ENCODE peak calls at places on chromosomes 1 and 21, in seven cellular contexts. One of them, this sample, is unnamed.

GRCh38 chr1:26482921-26483320 is 10.7 kb downstream of the HMGN2 start:
- DNase-seq in mucosa of descending colon: no peak
- DNase-seq in aorta: no peak
- DNase-seq in H9: no peak
- DNase-seq in anterior cingulate cortex: no peak
- DNase-seq in Daoy: no peak
- DNase-seq in DMS153: no peak
- DNase-seq in this sample: peak; percentile 61

GRCh38 chr1:67190410-67190809 is 24.2 kb downstream of the IL23R start:
- DNase-seq in DMS153: no peak
- DNase-seq in anterior cingulate cortex: no peak
- DNase-seq in aorta: no peak
- DNase-seq in Daoy: no peak
- DNase-seq in mucosa of descending colon: no peak
- DNase-seq in H9: no peak
- DNase-seq in this sample: no peak

GRCh38 chr1:10857689-10858088 is 61.2 kb upstream of the CASZ1 start:
- DNase-seq in DMS153: no peak
- DNase-seq in aorta: no peak
- DNase-seq in H9: no peak
- DNase-seq in anterior cingulate cortex: no peak
- DNase-seq in mucosa of descending colon: no peak
- DNase-seq in Daoy: no peak
- DNase-seq in this sample: no peak

GRCh38 chr21:38350681-38351080 is 93.9 kb downstream of the KCNJ15 start:
- DNase-seq in DMS153: no peak
- DNase-seq in anterior cingulate cortex: no peak
- DNase-seq in Daoy: peak; percentile 35
- DNase-seq in mucosa of descending colon: no peak
- DNase-seq in aorta: no peak
- DNase-seq in H9: no peak
- DNase-seq in this sample: no peak

GRCh38 chr1:44040418-44040817 is 9.2 kb upstream of the SLC6A9 start:
- DNase-seq in DMS153: no peak
- DNase-seq in aorta: no peak
- DNase-seq in H9: no peak
- DNase-seq in anterior cingulate cortex: no peak
- DNase-seq in mucosa of descending colon: no peak
- DNase-seq in Daoy: no peak
- DNase-seq in this sample: no peak

GRCh38 chr1:169941982-169942830 is 48.5 kb upstream of the SCYL3 start:
- DNase-seq in aorta: no peak
- DNase-seq in mucosa of descending colon: no peak
- DNase-seq in H9: no peak
- DNase-seq in anterior cingulate cortex: no peak
- DNase-seq in DMS153: peak; percentile 59
- DNase-seq in Daoy: peak; percentile 9
- DNase-seq in this sample: no peak

GRCh38 chr21:37873655-37874054 is 42.6 kb downstream of the KCNJ6 start:
- DNase-seq in H9: no peak
- DNase-seq in anterior cingulate cortex: no peak
- DNase-seq in Daoy: no peak
- DNase-seq in mucosa of descending colon: no peak
- DNase-seq in aorta: no peak
- DNase-seq in DMS153: no peak
- DNase-seq in this sample: peak; percentile 53

GRCh38 chr1:205340674-205341073 is 16.0 kb downstream of the KLHDC8A start:
- DNase-seq in DMS153: no peak
- DNase-seq in aorta: no peak
- DNase-seq in anterior cingulate cortex: no peak
- DNase-seq in Daoy: no peak
- DNase-seq in H9: no peak
- DNase-seq in mucosa of descending colon: no peak
- DNase-seq in this sample: no peak

GRCh38 chr1:34163792-34164509 is 1.1 kb downstream of the CSMD2 start:
- DNase-seq in mucosa of descending colon: no peak
- DNase-seq in DMS153: peak; percentile 17
- DNase-seq in anterior cingulate cortex: no peak
- DNase-seq in H9: peak; percentile 51
- DNase-seq in Daoy: peak; percentile 35
- DNase-seq in aorta: no peak
- DNase-seq in this sample: peak; percentile 65

GRCh38 chr1:158121604-158122254 is 59.0 kb upstream of the CD1D start:
- DNase-seq in aorta: no peak
- DNase-seq in mucosa of descending colon: peak; percentile 35
- DNase-seq in DMS153: no peak
- DNase-seq in H9: peak; percentile 79
- DNase-seq in Daoy: peak; percentile 66
- DNase-seq in anterior cingulate cortex: no peak
- DNase-seq in this sample: peak; percentile 85

GRCh38 chr1:163820748-163821147 is 499.0 kb downstream of the NUF2 start:
- DNase-seq in Daoy: no peak
- DNase-seq in anterior cingulate cortex: no peak
- DNase-seq in DMS153: no peak
- DNase-seq in aorta: no peak
- DNase-seq in mucosa of descending colon: no peak
- DNase-seq in H9: no peak
- DNase-seq in this sample: no peak

GRCh38 chr1:239731079-239731744 is 344.8 kb downstream of the CHRM3 start:
- DNase-seq in anterior cingulate cortex: no peak
- DNase-seq in H9: no peak
- DNase-seq in DMS153: no peak
- DNase-seq in mucosa of descending colon: no peak
- DNase-seq in aorta: no peak
- DNase-seq in Daoy: no peak
- DNase-seq in this sample: no peak

GRCh38 chr21:45470087-45470515 is 65.1 kb downstream of the COL18A1 start:
- DNase-seq in anterior cingulate cortex: no peak
- DNase-seq in DMS153: no peak
- DNase-seq in mucosa of descending colon: peak; percentile 18
- DNase-seq in Daoy: no peak
- DNase-seq in aorta: peak; percentile 32
- DNase-seq in H9: no peak
- DNase-seq in this sample: no peak

GRCh38 chr1:47646676-47647075 is 208.8 kb downstream of the FOXD2 start:
- DNase-seq in DMS153: no peak
- DNase-seq in H9: no peak
- DNase-seq in Daoy: peak; percentile 58
- DNase-seq in aorta: no peak
- DNase-seq in mucosa of descending colon: no peak
- DNase-seq in anterior cingulate cortex: no peak
- DNase-seq in this sample: no peak

GRCh38 chr1:9322845-9323244 is 30.2 kb downstream of the SPSB1 start:
- DNase-seq in H9: no peak
- DNase-seq in anterior cingulate cortex: no peak
- DNase-seq in Daoy: no peak
- DNase-seq in DMS153: no peak
- DNase-seq in aorta: no peak
- DNase-seq in mucosa of descending colon: no peak
- DNase-seq in this sample: no peak

GRCh38 chr1:82899017-82899416 is 1098.3 kb downstream of the ADGRL2 start:
- DNase-seq in DMS153: no peak
- DNase-seq in Daoy: no peak
- DNase-seq in anterior cingulate cortex: no peak
- DNase-seq in aorta: no peak
- DNase-seq in H9: no peak
- DNase-seq in mucosa of descending colon: no peak
- DNase-seq in this sample: no peak

GRCh38 chr1:178969226-178969987 is 56.3 kb upstream of the FAM20B start:
- DNase-seq in DMS153: no peak
- DNase-seq in mucosa of descending colon: no peak
- DNase-seq in anterior cingulate cortex: no peak
- DNase-seq in Daoy: no peak
- DNase-seq in H9: no peak
- DNase-seq in aorta: no peak
- DNase-seq in this sample: no peak

GRCh38 chr21:25464275-25464674 is 143.0 kb downstream of the MRPL39 start:
- DNase-seq in H9: no peak
- DNase-seq in aorta: no peak
- DNase-seq in DMS153: no peak
- DNase-seq in Daoy: no peak
- DNase-seq in mucosa of descending colon: no peak
- DNase-seq in anterior cingulate cortex: no peak
- DNase-seq in this sample: no peak

GRCh38 chr1:218658294-218658693 is 313.2 kb downstream of the TGFB2 start:
- DNase-seq in DMS153: no peak
- DNase-seq in anterior cingulate cortex: no peak
- DNase-seq in Daoy: no peak
- DNase-seq in mucosa of descending colon: no peak
- DNase-seq in H9: no peak
- DNase-seq in aorta: no peak
- DNase-seq in this sample: no peak

GRCh38 chr1:111512132-111512874 is 8.9 kb upstream of the ADORA3 start:
- DNase-seq in DMS153: no peak
- DNase-seq in Daoy: no peak
- DNase-seq in H9: no peak
- DNase-seq in mucosa of descending colon: no peak
- DNase-seq in anterior cingulate cortex: no peak
- DNase-seq in aorta: no peak
- DNase-seq in this sample: no peak

This sample was measured in mesendoderm.